ENCODE peak calls at places on chromosomes 6 and 20, in five cellular contexts. G, A, C, P and R are unnamed samples.

GRCh38 chr6:164398647-164399046 is 910.8 kb downstream of the C6orf118 start:
- DNase-seq in A (no peak), P (no peak), C (no peak), G (no peak), R (no peak)

GRCh38 chr6:41336824-41337223 is 1.4 kb downstream of the NCR2 start:
- DNase-seq in P (no peak), A (no peak), C (no peak), G (no peak), R (no peak)

GRCh38 chr6:37173573-37174195 is 3.7 kb downstream of the PIM1 start:
- DNase-seq in P (no peak), C (no peak), A (no peak), G (no peak), R (peak)

GRCh38 chr6:20534906-20535305 is 649 bp downstream of the CDKAL1 start:
- DNase-seq in C (no peak), P (no peak), G (no peak), A (no peak), R (no peak)

GRCh38 chr6:152223622-152224021 is 413.5 kb downstream of the SYNE1 start:
- DNase-seq in A (no peak), P (no peak), C (no peak), G (no peak), R (no peak)

GRCh38 chr20:36210561-36210960 is 25.7 kb upstream of the AAR2 start:
- DNase-seq in C (no peak), G (no peak), P (no peak), A (no peak), R (no peak)

GRCh38 chr6:15063253-15063853 is 182.5 kb upstream of the JARID2 start:
- DNase-seq in P (no peak), C (no peak), A (no peak), G (no peak), R (no peak)

GRCh38 chr6:8389034-8389818 is 46.1 kb downstream of the SLC35B3 start:
- DNase-seq in G (no peak), C (no peak), P (peak), A (no peak), R (no peak)

GRCh38 chr6:151534576-151534975 is 40.8 kb downstream of the CCDC170 start:
- DNase-seq in C (peak), G (no peak), A (no peak), P (no peak), R (no peak)

GRCh38 chr6:87909849-87910248 is 137.8 kb upstream of the SPACA1 start:
- DNase-seq in G (no peak), P (no peak), C (peak), A (no peak), R (no peak)

GRCh38 chr6:138004423-138005287 is 102.6 kb downstream of the PERP start:
- DNase-seq in C (peak), A (peak), P (no peak), G (no peak), R (no peak)

GRCh38 chr20:3080939-3081388 is 3.6 kb downstream of the AVP start:
- DNase-seq in G (no peak), A (no peak), P (no peak), C (no peak), R (no peak)

GRCh38 chr6:17204548-17204947 is 76.6 kb upstream of the RBM24 start:
- DNase-seq in P (no peak), A (no peak), C (no peak), G (no peak), R (no peak)

GRCh38 chr6:51594981-51595380 is 492.4 kb downstream of the PKHD1 start:
- DNase-seq in P (no peak), G (no peak), C (no peak), A (no peak), R (no peak)

GRCh38 chr6:89503641-89504040 is 70.7 kb downstream of the ANKRD6 start:
- DNase-seq in A (no peak), G (no peak), C (no peak), P (no peak), R (no peak)

GRCh38 chr20:3563548-3564177 is 92.8 kb downstream of the ATRN start:
- DNase-seq in C (peak), G (no peak), P (no peak), A (peak), R (no peak)

GRCh38 chr6:5175635-5176034 is 85.1 kb downstream of the LYRM4 start:
- DNase-seq in A (no peak), G (no peak), C (no peak), P (no peak), R (no peak)

GRCh38 chr6:5401845-5402738 is 140.8 kb downstream of the FARS2 start:
- DNase-seq in G (no peak), P (no peak), A (no peak), C (peak), R (no peak)

GRCh38 chr6:120786256-120786655 is 548.0 kb downstream of the TBC1D32 start:
- DNase-seq in A (no peak), G (no peak), P (no peak), C (no peak), R (no peak)

GRCh38 chr6:34393191-34393967 is 910 bp upstream of the NUDT3 start:
- DNase-seq in A (no peak), C (no peak), G (no peak), P (no peak), R (no peak)

GRCh38 chr20:47271216-47271615 is 85.3 kb downstream of the ZMYND8 start:
- DNase-seq in G (no peak), P (no peak), C (no peak), A (no peak), R (no peak)

GRCh38 chr6:143982968-143983367 is 25.1 kb downstream of the PLAGL1 start:
- DNase-seq in P (no peak), C (no peak), A (no peak), G (no peak), R (no peak)

GRCh38 chr6:81630719-81631118 is 121.8 kb downstream of the TENT5A start:
- DNase-seq in C (no peak), G (no peak), A (no peak), P (no peak), R (no peak)